ENCODE peak calls at places on chromosomes 7 and 10, in five cellular contexts. O, P, W, G and I are unnamed samples. For H3K4me1 and H3K9me3, the result is how much of the 10 kb centered on the place peaks cover.

GRCh38 chr7:24869572-24869971 is 110.4 kb downstream of the OSBPL3 start:
- DNase-seq in W (no peak), O (no peak), G (no peak), P (no peak), I (no peak)

GRCh38 chr7:27080844-27081423 is 14.9 kb downstream of the HOXA1 start:
- DNase-seq in G (no peak), W (no peak), O (no peak), P (no peak), I (no peak)

GRCh38 chr10:96292971-96293909 is 11.0 kb upstream of the DNTT start:
- DNase-seq in P (no peak), O (peak), W (no peak), G (no peak), I (no peak)

GRCh38 chr7:50667789-50668226 is 102.6 kb upstream of the DDC start:
- DNase-seq in O (no peak), P (peak), G (peak), W (no peak), I (no peak)

GRCh38 chr7:7738622-7739021 is 20.2 kb upstream of the RPA3 start:
- DNase-seq in O (no peak), G (no peak), W (no peak), P (no peak), I (no peak)

GRCh38 chr7:43290978-43291377 is 178.5 kb downstream of the HECW1 start:
- DNase-seq in O (no peak), W (no peak), P (no peak), G (no peak), I (no peak)

GRCh38 chr7:73742338-73742752 is 3.7 kb upstream of the ABHD11 start:
- DNase-seq in O (no peak), P (no peak), G (no peak), W (no peak), I (no peak)

GRCh38 chr7:65746398-65746669 is 126.5 kb upstream of the VKORC1L1 start:
- DNase-seq in G (no peak), O (no peak), P (no peak), W (no peak), I (no peak)

GRCh38 chr7:2106920-2107319 is 125.8 kb downstream of the MAD1L1 start:
- DNase-seq in P (no peak), G (peak), O (no peak), W (no peak), I (no peak)

GRCh38 chr7:105521027-105521730 is 892 bp downstream of the PUS7 start:
- DNase-seq in W (peak), G (peak), O (peak), P (peak), I (peak)

GRCh38 chr7:47345754-47346377 is 236.0 kb downstream of the TNS3 start:
- DNase-seq in W (peak), O (no peak), G (no peak), P (no peak), I (no peak)

GRCh38 chr10:67296926-67297325 is 371.1 kb downstream of the LRRTM3 start:
- DNase-seq in W (no peak), G (no peak), O (no peak), P (no peak), I (no peak)

GRCh38 chr7:132785861-132786260 is 209.6 kb upstream of the PLXNA4 start:
- DNase-seq in G (no peak), P (no peak), O (no peak), W (no peak), I (no peak)

GRCh38 chr10:31197886-31198285 is 121.1 kb upstream of the ZEB1 start:
- DNase-seq in P (no peak), W (no peak), G (no peak), O (no peak), I (no peak)

GRCh38 chr10:28532223-28532508 is 752 bp upstream of the WAC start:
- DNase-seq in O (no peak), W (no peak), G (no peak), P (peak), I (no peak)

GRCh38 chr7:55065511-55066229 is 46.9 kb downstream of the EGFR start:
- DNase-seq in O (no peak), W (no peak), P (no peak), G (no peak), I (no peak)

GRCh38 chr7:159099711-159100231 is 44.9 kb downstream of the VIPR2 start:
- DNase-seq in P (peak), O (no peak), G (no peak), W (peak), I (no peak)

GRCh38 chr10:117413928-117414618 is 38.8 kb upstream of the PDZD8 start:
- DNase-seq in W (no peak), O (no peak), G (no peak), P (no peak), I (no peak)

GRCh38 chr10:130109796-130110235 is 814 bp downstream of the C10orf143 start:
- DNase-seq in O (peak), G (peak), P (peak), W (no peak), I (peak)

GRCh38 chr10:130110236-130111114 is at the start of gene C10orf143:
- DNase-seq in W (peak), G (peak), O (peak), P (peak), I (peak)

GRCh38 chr10:130108934-130109604 is 1.6 kb downstream of the C10orf143 start:
- DNase-seq in W (no peak), P (no peak), O (no peak), G (no peak), I (no peak)

GRCh38 chr10:130111115-130111847 is 651 bp upstream of the C10orf143 start:
- DNase-seq in P (peak), G (peak), W (peak), O (peak), I (peak)

GRCh38 chr10:130105724-130106123 is 4.9 kb downstream of the C10orf143 start:
- DNase-seq in P (no peak), W (no peak), O (no peak), G (no peak), I (no peak)
- H3K4me3 ChIP-seq in P (no peak), W (no peak), O (no peak), G (no peak), I (no peak)

DNA sequence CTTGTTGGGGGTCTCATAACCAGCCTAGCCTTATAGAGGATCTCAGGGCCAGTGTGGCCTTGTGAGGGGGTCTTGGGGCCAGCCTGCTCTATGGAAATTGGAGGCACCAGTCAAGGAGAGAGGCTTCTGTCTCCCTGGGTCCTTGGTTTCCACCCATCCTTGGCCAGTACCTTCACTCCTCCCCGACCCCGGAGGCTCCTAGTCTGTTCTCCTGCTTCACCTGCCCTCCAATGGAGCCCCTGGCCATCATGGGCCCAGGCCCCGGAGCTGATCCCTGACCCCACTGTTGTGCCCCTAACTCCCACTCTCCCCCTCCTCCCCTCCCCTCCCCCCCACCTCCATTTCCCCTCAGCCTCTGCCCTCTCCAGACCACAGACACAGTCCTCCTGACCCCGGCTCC is 29.7 kb downstream of the RASGEF1A start:
- DNase-seq in W (peak), G (no peak), O (no peak), P (no peak), I (peak)
- H3K4me1 ChIP-seq in W (under half), G (under half), O (under half), P (under half), I (under half)

DNA sequence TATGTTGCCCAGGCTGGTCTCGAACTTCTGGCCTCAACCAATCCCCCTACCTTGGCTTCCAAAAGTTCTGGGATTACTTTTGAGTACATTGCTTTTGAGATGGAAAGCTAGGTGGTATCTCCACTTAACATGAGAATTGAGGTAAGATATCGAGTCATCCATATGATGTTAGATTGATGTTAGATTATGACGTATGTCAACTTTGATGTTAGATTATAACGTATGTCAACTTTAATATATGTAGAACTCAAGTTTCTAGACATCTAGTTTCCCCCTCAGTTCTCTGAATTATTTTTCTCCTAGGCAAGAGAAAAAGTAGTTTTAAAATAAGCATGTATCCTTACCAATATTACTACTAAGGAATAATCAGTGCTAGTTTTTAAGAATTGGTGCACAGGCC is 20.0 kb downstream of the SHOC2 start:
- DNase-seq in W (no peak), G (no peak), O (no peak), P (no peak), I (no peak)
- H3K9me3 ChIP-seq in W (under half), G (under half), O (under half), P (under half), I (under half)

DNA sequence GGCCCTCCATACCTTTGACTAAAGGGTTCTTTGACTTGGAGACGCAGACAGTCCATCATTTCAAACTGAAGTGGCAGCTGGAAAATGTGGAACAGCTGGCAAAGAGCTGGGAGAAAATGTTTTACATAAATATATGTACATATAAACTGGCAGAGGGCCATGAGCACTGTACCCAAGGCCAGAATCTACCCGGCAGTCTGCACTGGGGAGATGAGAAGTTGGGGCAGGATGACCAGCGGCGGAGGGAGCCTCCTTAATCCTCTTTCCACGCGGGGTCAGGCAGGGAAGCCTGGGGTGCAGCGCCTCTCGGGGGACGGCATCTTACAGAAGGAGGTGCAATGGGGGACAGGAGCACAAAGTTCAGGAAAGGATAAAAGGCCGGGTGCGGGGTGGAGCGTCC is 1.3 kb downstream of the GLI3 start:
- DNase-seq in W (no peak), P (no peak), O (no peak), G (peak), I (no peak)
- H3K4me3 ChIP-seq in W (peak), P (peak), O (no peak), G (peak), I (no peak)

GRCh38 chr10:79142064-79142491 is 73.3 kb downstream of the ZMIZ1 start:
- DNase-seq in O (no peak), W (no peak), G (no peak), P (peak), I (no peak)
- H3K4me1 ChIP-seq in O (half or more), W (half or more), G (half or more), P (under half), I (half or more)

DNA sequence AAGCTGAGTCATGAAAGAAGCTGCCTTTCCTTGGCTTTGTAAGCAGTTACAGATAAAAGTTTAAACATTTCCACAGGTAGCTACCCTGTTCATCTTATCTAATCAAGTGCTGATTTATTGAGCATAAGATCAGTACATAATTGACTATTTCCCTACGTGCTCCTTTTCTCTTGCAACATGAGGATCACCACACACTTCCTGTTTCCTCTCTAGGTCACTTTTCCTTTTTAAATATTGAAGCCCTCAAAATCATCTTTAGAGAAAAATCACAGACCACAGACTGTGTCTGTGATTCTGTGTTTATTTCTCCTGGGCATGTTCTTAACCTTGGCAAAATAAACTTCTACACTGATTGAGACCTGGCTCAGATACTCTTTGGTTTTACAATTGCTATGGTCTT is 69.5 kb downstream of the ZNF37A start:
- DNase-seq in W (no peak), G (no peak), O (no peak), P (no peak), I (no peak)
- H3K9me3 ChIP-seq in W (under half), G (under half), O (under half), P (under half), I (under half)

GRCh38 chr10:129965940-129966339 is 1.9 kb upstream of the EBF3 start:
- DNase-seq in O (no peak), G (no peak), P (no peak), W (no peak), I (no peak)

GRCh38 chr10:129963831-129964501 is at the start of gene EBF3:
- DNase-seq in P (peak), O (peak), W (peak), G (peak), I (no peak)

GRCh38 chr10:129964611-129965417 is 740 bp upstream of the EBF3 start:
- DNase-seq in W (peak), O (no peak), G (peak), P (peak), I (no peak)

GRCh38 chr10:129966370-129966769 is 2.3 kb upstream of the EBF3 start:
- DNase-seq in P (no peak), G (no peak), W (no peak), O (no peak), I (no peak)

DNA sequence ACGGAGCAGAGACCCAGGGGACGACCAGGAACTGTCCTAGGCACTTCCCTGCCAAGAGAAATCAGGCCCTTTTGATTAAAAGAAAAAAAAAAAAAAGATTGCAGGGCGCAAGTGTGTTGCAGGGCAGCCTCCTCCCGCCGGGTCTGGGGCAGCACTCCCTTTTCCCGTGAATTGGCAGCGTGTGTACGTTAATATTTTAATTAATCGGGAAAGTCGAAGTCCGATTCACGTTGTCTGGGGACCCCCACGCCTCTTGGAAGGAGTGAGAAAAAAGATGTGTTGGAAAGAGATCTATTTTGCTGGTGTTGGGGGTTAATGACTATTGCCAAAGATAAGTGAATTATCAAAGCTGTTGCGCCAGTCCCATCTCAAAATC is 1.3 kb upstream of the EBF3 start:
- DNase-seq in P (no peak), O (no peak), W (no peak), G (no peak), I (no peak)
- H3K4me3 ChIP-seq in P (no peak), O (no peak), W (no peak), G (peak), I (no peak)

DNA sequence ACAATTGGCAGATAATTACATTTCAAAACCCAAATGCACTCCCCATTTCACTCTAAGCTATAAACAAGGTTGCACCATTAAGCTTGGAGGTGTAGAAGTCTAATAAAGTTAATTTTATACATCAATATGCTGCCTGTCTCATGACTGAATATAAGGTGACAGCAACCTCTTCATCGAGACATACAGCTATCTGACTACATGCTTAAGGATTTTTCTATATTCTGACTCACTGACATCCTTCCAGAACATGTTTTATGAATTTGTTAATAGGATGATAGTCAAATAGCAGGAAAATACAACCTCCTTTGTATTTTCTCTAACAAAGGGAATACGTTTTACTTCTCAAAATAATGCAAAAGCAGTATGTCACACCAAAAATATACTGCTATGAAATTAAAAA is 76.6 kb downstream of the NRBF2 start:
- DNase-seq in G (no peak), W (no peak), P (no peak), O (no peak), I (no peak)
- H3K4me1 ChIP-seq in G (half or more), W (under half), P (under half), O (under half), I (under half)

GRCh38 chr7:155879592-155879991 is 67.3 kb upstream of the SHH start:
- DNase-seq in W (peak), P (no peak), G (no peak), O (no peak), I (no peak)
- H3K9me3 ChIP-seq in W (under half), P (under half), G (under half), O (under half), I (under half)

GRCh38 chr7:99994819-99995218 is 19.0 kb upstream of the AZGP1 start:
- DNase-seq in G (no peak), P (no peak), O (no peak), W (no peak), I (no peak)

GRCh38 chr7:99984593-99984992 is 8.8 kb upstream of the AZGP1 start:
- DNase-seq in W (peak), G (no peak), O (no peak), P (no peak), I (no peak)

GRCh38 chr7:99992330-99993037 is 16.7 kb upstream of the AZGP1 start:
- DNase-seq in W (peak), O (no peak), P (no peak), G (peak), I (no peak)

GRCh38 chr7:99987846-99988245 is 12.0 kb upstream of the AZGP1 start:
- DNase-seq in P (no peak), G (no peak), W (peak), O (no peak), I (no peak)

GRCh38 chr7:99990417-99990816 is 14.6 kb upstream of the AZGP1 start:
- DNase-seq in W (peak), G (no peak), P (no peak), O (no peak), I (no peak)
- H3K4me3 ChIP-seq in W (no peak), G (no peak), P (no peak), O (no peak), I (no peak)